ENCODE peak calls at places on chromosome 4, in nine cellular contexts. One of them, this sample, is unnamed.

GRCh38 chr4:7193040-7193958 is 961 bp downstream of the SORCS2 start:
- DNase-seq in T-helper 9 cell: no peak
- DNase-seq in central memory CD4-positive, alpha-beta T cell: no peak
- DNase-seq in uterus: peak; percentile 60
- DNase-seq in HEK293T: no peak
- DNase-seq in choroid plexus epithelial cell: no peak
- DNase-seq in dorsolateral prefrontal cortex: no peak
- DNase-seq in HT1080: no peak
- DNase-seq in activated CD4-positive, alpha-beta T cell treated with anti-CD3 and anti-CD28 coated beads for 48 hours: no peak
- DNase-seq in this sample: no peak

GRCh38 chr4:156321203-156321602 is 367.5 kb upstream of the CTSO start:
- DNase-seq in T-helper 9 cell: no peak
- DNase-seq in central memory CD4-positive, alpha-beta T cell: no peak
- DNase-seq in uterus: no peak
- DNase-seq in HEK293T: no peak
- DNase-seq in choroid plexus epithelial cell: peak; percentile 93
- DNase-seq in dorsolateral prefrontal cortex: no peak
- DNase-seq in HT1080: peak; percentile 88
- DNase-seq in activated CD4-positive, alpha-beta T cell treated with anti-CD3 and anti-CD28 coated beads for 48 hours: no peak
- DNase-seq in this sample: no peak

GRCh38 chr4:152634110-152634760 is 45.6 kb downstream of the TMEM154 start:
- DNase-seq in T-helper 9 cell: no peak
- DNase-seq in central memory CD4-positive, alpha-beta T cell: no peak
- DNase-seq in uterus: no peak
- DNase-seq in HEK293T: no peak
- DNase-seq in choroid plexus epithelial cell: no peak
- DNase-seq in dorsolateral prefrontal cortex: no peak
- DNase-seq in HT1080: no peak
- DNase-seq in activated CD4-positive, alpha-beta T cell treated with anti-CD3 and anti-CD28 coated beads for 48 hours: no peak
- DNase-seq in this sample: no peak

GRCh38 chr4:164866817-164867490 is 10.0 kb upstream of the APELA start:
- DNase-seq in T-helper 9 cell: no peak
- DNase-seq in central memory CD4-positive, alpha-beta T cell: no peak
- DNase-seq in uterus: no peak
- DNase-seq in HEK293T: no peak
- DNase-seq in choroid plexus epithelial cell: no peak
- DNase-seq in dorsolateral prefrontal cortex: no peak
- DNase-seq in HT1080: no peak
- DNase-seq in activated CD4-positive, alpha-beta T cell treated with anti-CD3 and anti-CD28 coated beads for 48 hours: no peak
- DNase-seq in this sample: no peak

GRCh38 chr4:7461171-7461570 is 26.4 kb upstream of the PSAPL1 start:
- DNase-seq in T-helper 9 cell: no peak
- DNase-seq in central memory CD4-positive, alpha-beta T cell: no peak
- DNase-seq in uterus: no peak
- DNase-seq in HEK293T: no peak
- DNase-seq in choroid plexus epithelial cell: no peak
- DNase-seq in dorsolateral prefrontal cortex: no peak
- DNase-seq in HT1080: no peak
- DNase-seq in activated CD4-positive, alpha-beta T cell treated with anti-CD3 and anti-CD28 coated beads for 48 hours: no peak
- DNase-seq in this sample: no peak

GRCh38 chr4:3235581-3235980 is 13.4 kb upstream of the MSANTD1 start:
- DNase-seq in T-helper 9 cell: no peak
- DNase-seq in central memory CD4-positive, alpha-beta T cell: no peak
- DNase-seq in uterus: no peak
- DNase-seq in HEK293T: no peak
- DNase-seq in choroid plexus epithelial cell: no peak
- DNase-seq in dorsolateral prefrontal cortex: no peak
- DNase-seq in HT1080: no peak
- DNase-seq in activated CD4-positive, alpha-beta T cell treated with anti-CD3 and anti-CD28 coated beads for 48 hours: no peak
- DNase-seq in this sample: no peak

GRCh38 chr4:43471950-43472349 is 579.4 kb downstream of the GRXCR1 start:
- DNase-seq in T-helper 9 cell: no peak
- DNase-seq in central memory CD4-positive, alpha-beta T cell: no peak
- DNase-seq in uterus: no peak
- DNase-seq in HEK293T: no peak
- DNase-seq in choroid plexus epithelial cell: peak; percentile 16
- DNase-seq in dorsolateral prefrontal cortex: no peak
- DNase-seq in HT1080: peak; percentile 42
- DNase-seq in activated CD4-positive, alpha-beta T cell treated with anti-CD3 and anti-CD28 coated beads for 48 hours: no peak
- DNase-seq in this sample: no peak

GRCh38 chr4:41725254-41725653 is 23.3 kb downstream of the PHOX2B start:
- DNase-seq in T-helper 9 cell: no peak
- DNase-seq in central memory CD4-positive, alpha-beta T cell: no peak
- DNase-seq in uterus: no peak
- DNase-seq in HEK293T: no peak
- DNase-seq in choroid plexus epithelial cell: no peak
- DNase-seq in dorsolateral prefrontal cortex: no peak
- DNase-seq in HT1080: no peak
- DNase-seq in activated CD4-positive, alpha-beta T cell treated with anti-CD3 and anti-CD28 coated beads for 48 hours: no peak
- DNase-seq in this sample: no peak

GRCh38 chr4:54104907-54105306 is 4.9 kb downstream of the GSX2 start:
- DNase-seq in T-helper 9 cell: no peak
- DNase-seq in central memory CD4-positive, alpha-beta T cell: no peak
- DNase-seq in uterus: no peak
- DNase-seq in HEK293T: no peak
- DNase-seq in choroid plexus epithelial cell: no peak
- DNase-seq in dorsolateral prefrontal cortex: no peak
- DNase-seq in HT1080: no peak
- DNase-seq in activated CD4-positive, alpha-beta T cell treated with anti-CD3 and anti-CD28 coated beads for 48 hours: no peak
- DNase-seq in this sample: no peak

GRCh38 chr4:100591156-100591876 is 73.5 kb upstream of the EMCN start:
- DNase-seq in T-helper 9 cell: no peak
- DNase-seq in central memory CD4-positive, alpha-beta T cell: no peak
- DNase-seq in uterus: no peak
- DNase-seq in HEK293T: no peak
- DNase-seq in choroid plexus epithelial cell: peak; percentile 8
- DNase-seq in dorsolateral prefrontal cortex: no peak
- DNase-seq in HT1080: no peak
- DNase-seq in activated CD4-positive, alpha-beta T cell treated with anti-CD3 and anti-CD28 coated beads for 48 hours: no peak
- DNase-seq in this sample: no peak

GRCh38 chr4:30256105-30256828 is 463.9 kb upstream of the PCDH7 start:
- DNase-seq in T-helper 9 cell: no peak
- DNase-seq in central memory CD4-positive, alpha-beta T cell: no peak
- DNase-seq in uterus: no peak
- DNase-seq in HEK293T: no peak
- DNase-seq in choroid plexus epithelial cell: no peak
- DNase-seq in dorsolateral prefrontal cortex: no peak
- DNase-seq in HT1080: no peak
- DNase-seq in activated CD4-positive, alpha-beta T cell treated with anti-CD3 and anti-CD28 coated beads for 48 hours: no peak
- DNase-seq in this sample: no peak

GRCh38 chr4:70382691-70383181 is at the start of gene SMR3B:
- DNase-seq in T-helper 9 cell: no peak
- DNase-seq in central memory CD4-positive, alpha-beta T cell: no peak
- DNase-seq in uterus: no peak
- DNase-seq in HEK293T: no peak
- DNase-seq in choroid plexus epithelial cell: no peak
- DNase-seq in dorsolateral prefrontal cortex: no peak
- DNase-seq in HT1080: no peak
- DNase-seq in activated CD4-positive, alpha-beta T cell treated with anti-CD3 and anti-CD28 coated beads for 48 hours: no peak
- DNase-seq in this sample: no peak

GRCh38 chr4:44235897-44236296 is 212.7 kb downstream of the KCTD8 start:
- DNase-seq in T-helper 9 cell: no peak
- DNase-seq in central memory CD4-positive, alpha-beta T cell: no peak
- DNase-seq in uterus: no peak
- DNase-seq in HEK293T: no peak
- DNase-seq in choroid plexus epithelial cell: no peak
- DNase-seq in dorsolateral prefrontal cortex: no peak
- DNase-seq in HT1080: no peak
- DNase-seq in activated CD4-positive, alpha-beta T cell treated with anti-CD3 and anti-CD28 coated beads for 48 hours: no peak
- DNase-seq in this sample: no peak

GRCh38 chr4:515251-515650 is 16.2 kb downstream of the PIGG start:
- DNase-seq in T-helper 9 cell: no peak
- DNase-seq in central memory CD4-positive, alpha-beta T cell: no peak
- DNase-seq in uterus: no peak
- DNase-seq in HEK293T: no peak
- DNase-seq in choroid plexus epithelial cell: no peak
- DNase-seq in dorsolateral prefrontal cortex: no peak
- DNase-seq in HT1080: no peak
- DNase-seq in activated CD4-positive, alpha-beta T cell treated with anti-CD3 and anti-CD28 coated beads for 48 hours: no peak
- DNase-seq in this sample: no peak

GRCh38 chr4:179353791-179354190 is 1911.6 kb upstream of the AGA start:
- DNase-seq in T-helper 9 cell: no peak
- DNase-seq in central memory CD4-positive, alpha-beta T cell: no peak
- DNase-seq in uterus: no peak
- DNase-seq in HEK293T: no peak
- DNase-seq in choroid plexus epithelial cell: no peak
- DNase-seq in dorsolateral prefrontal cortex: no peak
- DNase-seq in HT1080: peak; percentile 48
- DNase-seq in activated CD4-positive, alpha-beta T cell treated with anti-CD3 and anti-CD28 coated beads for 48 hours: no peak
- DNase-seq in this sample: no peak

GRCh38 chr4:84956014-84956413 is 10.5 kb downstream of the WDFY3 start:
- DNase-seq in T-helper 9 cell: no peak
- DNase-seq in central memory CD4-positive, alpha-beta T cell: no peak
- DNase-seq in uterus: no peak
- DNase-seq in HEK293T: no peak
- DNase-seq in choroid plexus epithelial cell: no peak
- DNase-seq in dorsolateral prefrontal cortex: no peak
- DNase-seq in HT1080: no peak
- DNase-seq in activated CD4-positive, alpha-beta T cell treated with anti-CD3 and anti-CD28 coated beads for 48 hours: no peak
- DNase-seq in this sample: no peak

GRCh38 chr4:75881476-75881875 is 20.8 kb downstream of the PPEF2 start:
- DNase-seq in T-helper 9 cell: no peak
- DNase-seq in central memory CD4-positive, alpha-beta T cell: no peak
- DNase-seq in uterus: no peak
- DNase-seq in HEK293T: no peak
- DNase-seq in choroid plexus epithelial cell: no peak
- DNase-seq in dorsolateral prefrontal cortex: no peak
- DNase-seq in HT1080: peak; percentile 27
- DNase-seq in activated CD4-positive, alpha-beta T cell treated with anti-CD3 and anti-CD28 coated beads for 48 hours: no peak
- DNase-seq in this sample: no peak

GRCh38 chr4:44146516-44146915 is 302.1 kb downstream of the KCTD8 start:
- DNase-seq in T-helper 9 cell: no peak
- DNase-seq in central memory CD4-positive, alpha-beta T cell: no peak
- DNase-seq in uterus: no peak
- DNase-seq in HEK293T: no peak
- DNase-seq in choroid plexus epithelial cell: no peak
- DNase-seq in dorsolateral prefrontal cortex: no peak
- DNase-seq in HT1080: no peak
- DNase-seq in activated CD4-positive, alpha-beta T cell treated with anti-CD3 and anti-CD28 coated beads for 48 hours: no peak
- DNase-seq in this sample: no peak

GRCh38 chr4:107380190-107380589 is 339.8 kb downstream of the PAPSS1 start:
- DNase-seq in T-helper 9 cell: no peak
- DNase-seq in central memory CD4-positive, alpha-beta T cell: no peak
- DNase-seq in uterus: no peak
- DNase-seq in HEK293T: no peak
- DNase-seq in choroid plexus epithelial cell: peak; percentile 3
- DNase-seq in dorsolateral prefrontal cortex: no peak
- DNase-seq in HT1080: peak; percentile 25
- DNase-seq in activated CD4-positive, alpha-beta T cell treated with anti-CD3 and anti-CD28 coated beads for 48 hours: no peak
- DNase-seq in this sample: no peak

GRCh38 chr4:51894246-51894645 is 51.3 kb downstream of the DCUN1D4 start:
- DNase-seq in T-helper 9 cell: no peak
- DNase-seq in central memory CD4-positive, alpha-beta T cell: no peak
- DNase-seq in uterus: no peak
- DNase-seq in HEK293T: no peak
- DNase-seq in choroid plexus epithelial cell: no peak
- DNase-seq in dorsolateral prefrontal cortex: no peak
- DNase-seq in HT1080: peak; percentile 18
- DNase-seq in activated CD4-positive, alpha-beta T cell treated with anti-CD3 and anti-CD28 coated beads for 48 hours: no peak
- DNase-seq in this sample: no peak

GRCh38 chr4:146654976-146655761 is 16.5 kb downstream of the POU4F2 start:
- DNase-seq in T-helper 9 cell: no peak
- DNase-seq in central memory CD4-positive, alpha-beta T cell: no peak
- DNase-seq in uterus: no peak
- DNase-seq in HEK293T: peak; percentile 62
- DNase-seq in choroid plexus epithelial cell: peak; percentile 8
- DNase-seq in dorsolateral prefrontal cortex: no peak
- DNase-seq in HT1080: no peak
- DNase-seq in activated CD4-positive, alpha-beta T cell treated with anti-CD3 and anti-CD28 coated beads for 48 hours: no peak
- DNase-seq in this sample: no peak

GRCh38 chr4:121154103-121154515 is 10.0 kb downstream of the TNIP3 start:
- DNase-seq in T-helper 9 cell: no peak
- DNase-seq in central memory CD4-positive, alpha-beta T cell: peak; percentile 65
- DNase-seq in uterus: no peak
- DNase-seq in HEK293T: no peak
- DNase-seq in choroid plexus epithelial cell: no peak
- DNase-seq in dorsolateral prefrontal cortex: no peak
- DNase-seq in HT1080: no peak
- DNase-seq in activated CD4-positive, alpha-beta T cell treated with anti-CD3 and anti-CD28 coated beads for 48 hours: no peak
- DNase-seq in this sample: no peak

GRCh38 chr4:82786004-82786400 is 12.6 kb downstream of the SCD5 start:
- DNase-seq in T-helper 9 cell: no peak
- DNase-seq in central memory CD4-positive, alpha-beta T cell: no peak
- DNase-seq in uterus: no peak
- DNase-seq in HEK293T: no peak
- DNase-seq in choroid plexus epithelial cell: no peak
- DNase-seq in dorsolateral prefrontal cortex: no peak
- DNase-seq in HT1080: no peak
- DNase-seq in activated CD4-positive, alpha-beta T cell treated with anti-CD3 and anti-CD28 coated beads for 48 hours: no peak
- DNase-seq in this sample: no peak

GRCh38 chr4:109433281-109434006 is at the start of gene SEC24B:
- DNase-seq in T-helper 9 cell: peak; percentile 85
- DNase-seq in central memory CD4-positive, alpha-beta T cell: peak; percentile 89
- DNase-seq in uterus: peak; percentile 83
- DNase-seq in HEK293T: peak; percentile 77
- DNase-seq in choroid plexus epithelial cell: peak; percentile 70
- DNase-seq in dorsolateral prefrontal cortex: peak; percentile 82
- DNase-seq in HT1080: peak; percentile 87
- DNase-seq in activated CD4-positive, alpha-beta T cell treated with anti-CD3 and anti-CD28 coated beads for 48 hours: peak; percentile 91
- DNase-seq in this sample: peak; percentile 78

GRCh38 chr4:58603951-58604350 is 1493.8 kb upstream of the IGFBP7 start:
- DNase-seq in T-helper 9 cell: no peak
- DNase-seq in central memory CD4-positive, alpha-beta T cell: no peak
- DNase-seq in uterus: no peak
- DNase-seq in HEK293T: no peak
- DNase-seq in choroid plexus epithelial cell: no peak
- DNase-seq in dorsolateral prefrontal cortex: no peak
- DNase-seq in HT1080: no peak
- DNase-seq in activated CD4-positive, alpha-beta T cell treated with anti-CD3 and anti-CD28 coated beads for 48 hours: no peak
- DNase-seq in this sample: no peak

GRCh38 chr4:159155119-159155518 is 52.2 kb downstream of the RAPGEF2 start:
- DNase-seq in T-helper 9 cell: no peak
- DNase-seq in central memory CD4-positive, alpha-beta T cell: no peak
- DNase-seq in uterus: no peak
- DNase-seq in HEK293T: no peak
- DNase-seq in choroid plexus epithelial cell: no peak
- DNase-seq in dorsolateral prefrontal cortex: no peak
- DNase-seq in HT1080: no peak
- DNase-seq in activated CD4-positive, alpha-beta T cell treated with anti-CD3 and anti-CD28 coated beads for 48 hours: no peak
- DNase-seq in this sample: no peak

GRCh38 chr4:77956917-77957316 is 94.3 kb downstream of the MRPL1 start:
- DNase-seq in T-helper 9 cell: no peak
- DNase-seq in central memory CD4-positive, alpha-beta T cell: no peak
- DNase-seq in uterus: no peak
- DNase-seq in HEK293T: no peak
- DNase-seq in choroid plexus epithelial cell: no peak
- DNase-seq in dorsolateral prefrontal cortex: no peak
- DNase-seq in HT1080: no peak
- DNase-seq in activated CD4-positive, alpha-beta T cell treated with anti-CD3 and anti-CD28 coated beads for 48 hours: no peak
- DNase-seq in this sample: no peak

GRCh38 chr4:156941940-156942548 is 29.6 kb downstream of the PDGFC start:
- DNase-seq in T-helper 9 cell: no peak
- DNase-seq in central memory CD4-positive, alpha-beta T cell: no peak
- DNase-seq in uterus: peak; percentile 24
- DNase-seq in HEK293T: peak; percentile 65
- DNase-seq in choroid plexus epithelial cell: peak; percentile 98
- DNase-seq in dorsolateral prefrontal cortex: no peak
- DNase-seq in HT1080: peak; percentile 71
- DNase-seq in activated CD4-positive, alpha-beta T cell treated with anti-CD3 and anti-CD28 coated beads for 48 hours: no peak
- DNase-seq in this sample: no peak

GRCh38 chr4:77618383-77619241 is 13.0 kb downstream of the CXCL13 start:
- DNase-seq in T-helper 9 cell: peak; percentile 29
- DNase-seq in central memory CD4-positive, alpha-beta T cell: peak; percentile 18
- DNase-seq in uterus: peak; percentile 34
- DNase-seq in HEK293T: peak; percentile 80
- DNase-seq in choroid plexus epithelial cell: peak; percentile 83
- DNase-seq in dorsolateral prefrontal cortex: peak; percentile 72
- DNase-seq in HT1080: peak; percentile 81
- DNase-seq in activated CD4-positive, alpha-beta T cell treated with anti-CD3 and anti-CD28 coated beads for 48 hours: peak; percentile 73
- DNase-seq in this sample: peak; percentile 29

GRCh38 chr4:89416968-89417367 is 109.4 kb upstream of the GPRIN3 start:
- DNase-seq in T-helper 9 cell: no peak
- DNase-seq in central memory CD4-positive, alpha-beta T cell: no peak
- DNase-seq in uterus: no peak
- DNase-seq in HEK293T: no peak
- DNase-seq in choroid plexus epithelial cell: no peak
- DNase-seq in dorsolateral prefrontal cortex: no peak
- DNase-seq in HT1080: no peak
- DNase-seq in activated CD4-positive, alpha-beta T cell treated with anti-CD3 and anti-CD28 coated beads for 48 hours: no peak
- DNase-seq in this sample: no peak

GRCh38 chr4:84578540-84579409 is 4.2 kb upstream of the CDS1 start:
- DNase-seq in T-helper 9 cell: no peak
- DNase-seq in central memory CD4-positive, alpha-beta T cell: no peak
- DNase-seq in uterus: no peak
- DNase-seq in HEK293T: no peak
- DNase-seq in choroid plexus epithelial cell: peak; percentile 85
- DNase-seq in dorsolateral prefrontal cortex: peak; percentile 42
- DNase-seq in HT1080: peak; percentile 45
- DNase-seq in activated CD4-positive, alpha-beta T cell treated with anti-CD3 and anti-CD28 coated beads for 48 hours: peak; percentile 7
- DNase-seq in this sample: no peak